ENCODE peak calls at places on chromosomes 6 and 20, in seven cellular contexts. H is BE2C, W is bronchial epithelial cell, N is mesenchymal stem cell, T is aorta, D is heart left ventricle, M is SK-N-SH. S is an unnamed sample. For H3K36me3, the result is how much of the 10 kb centered on the place peaks cover.

GRCh38 chr6:90350689-90351554 is 54.3 kb upstream of the BACH2 start:
- DNase-seq in W (no peak), N (no peak), M (no peak), T (no peak), H (no peak), D (no peak), S (no peak)

GRCh38 chr20:18524646-18525045 is 16.9 kb downstream of the SEC23B start:
- DNase-seq in H (no peak), T (no peak), N (peak), D (no peak), M (no peak), W (peak), S (no peak)

GRCh38 chr6:38843798-38844197 is 128.7 kb downstream of the DNAH8 start:
- DNase-seq in M (no peak), D (no peak), H (no peak), W (no peak), N (no peak), T (no peak), S (no peak)

GRCh38 chr6:116475151-116475550 is 14.0 kb downstream of the CALHM6 start:
- DNase-seq in N (no peak), T (no peak), H (no peak), D (no peak), M (no peak), W (no peak), S (no peak)

GRCh38 chr6:1686117-1687098 is 76.7 kb downstream of the FOXC1 start:
- DNase-seq in N (peak), H (no peak), W (peak), M (peak), T (peak), D (no peak), S (peak)

GRCh38 chr6:99334526-99335127 is 14.8 kb downstream of the FAXC start:
- DNase-seq in N (peak), T (no peak), M (peak), H (peak), W (peak), D (no peak), S (no peak)

GRCh38 chr6:139376604-139377218 is 2.3 kb upstream of the CITED2 start:
- DNase-seq in D (no peak), H (no peak), N (peak), M (no peak), T (no peak), W (peak), S (no peak)

GRCh38 chr6:108653864-108654402 is 93.2 kb downstream of the FOXO3 start:
- DNase-seq in W (peak), N (no peak), T (peak), H (no peak), M (no peak), D (peak), S (peak)

GRCh38 chr6:106800379-106800778 is 171.0 kb downstream of the QRSL1 start:
- DNase-seq in W (peak), M (no peak), H (no peak), N (no peak), T (no peak), D (no peak), S (no peak)

GRCh38 chr6:53915292-53915691 is 120.5 kb downstream of the LRRC1 start:
- DNase-seq in N (no peak), D (no peak), H (no peak), T (no peak), W (no peak), M (no peak), S (no peak)

GRCh38 chr20:15146948-15147347 is 809.5 kb upstream of the FLRT3 start:
- DNase-seq in W (no peak), M (peak), T (no peak), H (no peak), N (no peak), D (no peak), S (no peak)

GRCh38 chr6:111606620-111607115 is 990 bp upstream of the TRAF3IP2 start:
- DNase-seq in H (no peak), D (no peak), T (no peak), M (no peak), N (peak), W (no peak), S (no peak)

GRCh38 chr6:6497541-6497940 is 91.0 kb upstream of the LY86 start:
- DNase-seq in N (no peak), T (no peak), W (no peak), M (no peak), D (no peak), H (no peak), S (no peak)

GRCh38 chr20:63042448-63043071 is 35.8 kb upstream of the BHLHE23 start:
- DNase-seq in D (no peak), T (peak), N (no peak), W (no peak), M (no peak), H (peak), S (peak)

GRCh38 chr6:30006170-30007131 is 54.6 kb upstream of the POLR1H start:
- DNase-seq in W (no peak), N (peak), D (peak), M (peak), H (no peak), T (peak), S (peak)

GRCh38 chr6:112037783-112038216 is 16.1 kb upstream of the CCN6 start:
- DNase-seq in M (no peak), T (peak), W (peak), H (no peak), N (peak), D (peak), S (peak)

GRCh38 chr6:43391448-43392031 is 22.1 kb upstream of the ZNF318 start:
- DNase-seq in N (peak), H (peak), M (peak), T (no peak), D (no peak), W (no peak), S (no peak)

GRCh38 chr6:108741346-108741989 is 106.8 kb upstream of the ARMC2 start:
- DNase-seq in M (no peak), N (no peak), W (no peak), H (no peak), D (no peak), T (no peak), S (no peak)

GRCh38 chr6:108610270-108610839 is 49.6 kb downstream of the FOXO3 start:
- DNase-seq in T (no peak), D (no peak), M (no peak), W (no peak), H (no peak), N (no peak), S (no peak)

DNA sequence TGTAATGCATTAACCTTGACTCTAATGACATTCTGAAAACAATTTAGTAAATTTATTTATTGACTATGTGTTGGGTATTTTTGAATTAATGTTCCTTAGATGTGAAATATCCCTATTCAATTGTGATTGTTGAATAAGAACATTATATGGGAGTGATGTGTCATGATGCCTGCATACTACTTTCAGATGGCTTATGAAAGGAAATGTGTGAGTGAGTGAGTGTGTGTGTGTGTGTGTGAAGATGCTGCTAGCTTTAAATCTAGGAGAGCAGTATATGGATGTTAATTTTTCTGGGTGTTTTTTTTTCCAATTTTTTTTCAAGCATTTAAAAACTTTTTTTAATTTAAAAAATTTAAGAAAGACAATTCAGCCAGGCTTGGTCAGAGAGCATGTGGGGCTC is 32.5 kb upstream of the NT5E start:
- DNase-seq in M (no peak), N (no peak), T (no peak), H (no peak), W (no peak), D (no peak), S (no peak)
- H3K4me3 ChIP-seq in M (no peak), N (no peak), T (no peak), H (no peak), W (no peak), D (no peak), S (no peak)

GRCh38 chr20:58675146-58675584 is 17.4 kb upstream of the NPEPL1 start:
- DNase-seq in W (no peak), T (no peak), H (no peak), N (no peak), M (no peak), D (no peak), S (no peak)
- H3K36me3 ChIP-seq in W (under half), T (under half), H (under half), N (half or more), M (half or more), D (under half), S (half or more)

GRCh38 chr6:68046302-68046701 is 588.8 kb upstream of the ADGRB3 start:
- DNase-seq in H (no peak), N (no peak), M (no peak), W (no peak), T (no peak), D (no peak), S (no peak)

GRCh38 chr6:68045193-68045592 is 589.9 kb upstream of the ADGRB3 start:
- DNase-seq in N (no peak), H (no peak), M (no peak), W (no peak), D (no peak), T (no peak), S (no peak)

GRCh38 chr6:68042339-68043121 is 592.6 kb upstream of the ADGRB3 start:
- DNase-seq in N (no peak), M (no peak), D (no peak), H (no peak), W (no peak), T (no peak), S (no peak)

GRCh38 chr6:68043122-68043398 is 592.0 kb upstream of the ADGRB3 start:
- DNase-seq in D (no peak), H (no peak), N (no peak), W (no peak), T (no peak), M (no peak), S (no peak)

GRCh38 chr6:68044264-68044663 is 590.8 kb upstream of the ADGRB3 start:
- DNase-seq in N (no peak), T (no peak), M (no peak), W (no peak), D (no peak), H (no peak), S (no peak)
- H3K4me3 ChIP-seq in N (no peak), T (no peak), M (no peak), W (no peak), D (no peak), H (no peak), S (no peak)

GRCh38 chr20:47212606-47213207 is 143.8 kb downstream of the ZMYND8 start:
- DNase-seq in N (no peak), T (no peak), D (no peak), W (no peak), H (no peak), M (no peak), S (no peak)
- H3K36me3 ChIP-seq in N (half or more), T (under half), D (under half), W (under half), H (half or more), M (half or more), S (half or more)

GRCh38 chr20:327041-327945 is 1.9 kb downstream of the SOX12 start:
- DNase-seq in N (peak), M (peak), W (peak), T (peak), D (peak), H (peak), S (peak)

GRCh38 chr20:329325-329695 is 4.0 kb downstream of the SOX12 start:
- DNase-seq in D (no peak), T (no peak), M (no peak), W (no peak), H (no peak), N (no peak), S (no peak)

GRCh38 chr20:327946-328563 is 2.7 kb downstream of the SOX12 start:
- DNase-seq in D (peak), W (no peak), N (no peak), H (no peak), T (no peak), M (no peak), S (no peak)

GRCh38 chr20:329851-330232 is 4.5 kb downstream of the SOX12 start:
- DNase-seq in W (no peak), N (no peak), T (no peak), M (no peak), D (no peak), H (no peak), S (no peak)

GRCh38 chr20:328596-329324 is 3.4 kb downstream of the SOX12 start:
- DNase-seq in T (no peak), D (no peak), W (no peak), M (no peak), H (no peak), N (no peak), S (no peak)
- H3K4me3 ChIP-seq in T (no peak), D (no peak), W (no peak), M (peak), H (peak), N (peak), S (peak)

GRCh38 chr6:83188501-83188900 is 4.6 kb downstream of the PGM3 start:
- DNase-seq in N (no peak), D (no peak), M (no peak), W (no peak), H (no peak), T (no peak), S (no peak)
- H3K36me3 ChIP-seq in N (half or more), D (under half), M (half or more), W (under half), H (under half), T (under half), S (under half)

DNA sequence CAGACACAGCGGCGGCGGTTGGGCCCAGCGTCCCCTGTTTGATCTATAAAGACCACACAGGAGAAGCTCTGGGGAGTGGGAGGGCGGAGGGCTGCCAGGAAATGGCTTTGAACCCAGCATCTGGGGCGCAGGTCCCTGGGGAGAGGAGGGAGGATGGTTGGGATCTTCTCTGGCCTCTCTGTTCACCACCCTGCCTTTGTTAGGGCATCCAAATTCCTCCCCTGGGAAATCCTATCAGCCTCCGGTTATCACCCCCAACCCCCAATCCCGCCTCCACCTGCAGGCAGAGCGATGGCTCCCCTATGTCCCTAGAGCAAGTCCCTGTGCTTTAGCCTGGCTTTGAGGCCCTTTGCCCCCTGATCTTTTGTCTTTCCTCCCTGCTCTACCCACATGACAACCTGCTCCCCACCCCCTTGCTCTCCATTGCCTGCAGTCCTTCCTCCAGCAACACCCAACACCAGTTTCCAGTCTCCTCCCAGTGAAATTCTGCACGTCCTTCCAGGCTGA is 7.1 kb downstream of the XKR7 start:
- DNase-seq in N (no peak), T (no peak), D (no peak), W (no peak), M (no peak), H (peak), S (no peak)
- H3K4me3 ChIP-seq in N (no peak), T (no peak), D (no peak), W (no peak), M (no peak), H (peak), S (no peak)

S was measured in left ventricle myocardium inferior.